ENCODE peak calls at places on chromosomes 1 and 21, in seven cellular contexts. H is heart right ventricle; Q is prostate gland; P is cardiac muscle cell; D is CD8-positive, alpha-beta T cell; G is GM23248; K is fibroblast of lung. B is an unnamed sample.

GRCh38 chr1:58724483-58724882 is 24.6 kb upstream of the MYSM1 start:
- DNase-seq in K (no peak), P (no peak), Q (no peak), D (no peak), G (no peak), H (no peak), B (no peak)

GRCh38 chr1:150999051-150999674 is 7.5 kb downstream of the MINDY1 start:
- DNase-seq in Q (no peak), G (peak), K (peak), H (no peak), P (peak), D (no peak), B (no peak)

GRCh38 chr1:62725255-62725654 is 37.1 kb upstream of the DOCK7 start:
- DNase-seq in D (no peak), H (no peak), K (peak), Q (no peak), G (peak), P (peak), B (no peak)

GRCh38 chr1:175364424-175365076 is 172.0 kb upstream of the KIAA0040 start:
- DNase-seq in Q (no peak), P (no peak), H (no peak), G (no peak), D (no peak), K (no peak), B (no peak)

GRCh38 chr1:203275656-203276272 is 29.6 kb upstream of the BTG2 start:
- DNase-seq in K (no peak), P (no peak), D (no peak), Q (no peak), G (no peak), H (no peak), B (no peak)

GRCh38 chr1:167184081-167184480 is 36.6 kb upstream of the POU2F1 start:
- DNase-seq in D (no peak), Q (no peak), G (no peak), K (no peak), P (no peak), H (no peak), B (no peak)

GRCh38 chr1:228871314-228872061 is 136.2 kb downstream of the RHOU start:
- DNase-seq in Q (no peak), H (no peak), D (no peak), K (no peak), G (no peak), P (no peak), B (peak)

GRCh38 chr1:9815150-9815549 is 8.6 kb downstream of the CLSTN1 start:
- DNase-seq in G (no peak), D (no peak), K (no peak), Q (no peak), H (no peak), P (no peak), B (no peak)

GRCh38 chr21:27776925-27777553 is 810.2 kb upstream of the ADAMTS5 start:
- DNase-seq in D (no peak), Q (no peak), P (peak), K (no peak), G (no peak), H (peak), B (no peak)

GRCh38 chr1:26535201-26535600 is 5.6 kb downstream of the RPS6KA1 start:
- DNase-seq in D (no peak), K (no peak), G (no peak), Q (no peak), P (no peak), H (no peak), B (peak)

GRCh38 chr1:1847501-1848289 is 43.2 kb downstream of the GNB1 start:
- DNase-seq in K (no peak), G (no peak), D (no peak), H (no peak), Q (no peak), P (no peak), B (no peak)

GRCh38 chr1:114510235-114511047 is 562 bp downstream of the TRIM33 start:
- DNase-seq in G (peak), Q (peak), K (peak), D (peak), P (peak), H (peak), B (peak)

GRCh38 chr1:117033149-117033548 is 27.0 kb upstream of the TTF2 start:
- DNase-seq in K (no peak), D (no peak), P (no peak), Q (no peak), G (no peak), H (no peak), B (no peak)

GRCh38 chr1:27603320-27603961 is 503 bp downstream of the AHDC1 start:
- DNase-seq in Q (peak), H (peak), P (no peak), K (no peak), G (peak), D (no peak), B (no peak)

GRCh38 chr1:35181790-35182455 is 11.0 kb downstream of the SFPQ start:
- DNase-seq in D (no peak), Q (no peak), G (no peak), K (no peak), P (no peak), H (no peak), B (no peak)

GRCh38 chr1:147225193-147225730 is at the start of gene FMO5:
- DNase-seq in P (peak), K (peak), G (peak), Q (peak), D (peak), H (peak), B (peak)

GRCh38 chr1:115337276-115337632 is 795 bp downstream of the NGF start:
- DNase-seq in G (peak), Q (no peak), P (no peak), K (no peak), D (no peak), H (no peak), B (no peak)

GRCh38 chr1:176136891-176137290 is 70.2 kb downstream of the COP1 start:
- DNase-seq in H (no peak), D (no peak), K (peak), G (no peak), P (peak), Q (no peak), B (no peak)

GRCh38 chr1:59595774-59596173 is 219.0 kb upstream of the HOOK1 start:
- DNase-seq in P (peak), Q (peak), K (peak), D (no peak), H (no peak), G (peak), B (no peak)

GRCh38 chr1:219757890-219758289 is 145.0 kb upstream of the ZC3H11B start:
- DNase-seq in H (peak), G (peak), Q (peak), D (no peak), P (peak), K (peak), B (no peak)

GRCh38 chr1:45477646-45478045 is 13.3 kb downstream of the TESK2 start:
- DNase-seq in H (no peak), P (no peak), K (no peak), G (no peak), Q (no peak), D (no peak), B (no peak)

GRCh38 chr1:15848143-15848928 is 829 bp downstream of the SPEN start:
- DNase-seq in D (peak), P (peak), G (peak), H (peak), K (peak), Q (peak), B (peak)

GRCh38 chr1:201637282-201638076 is 98.6 kb downstream of the NAV1 start:
- DNase-seq in Q (no peak), K (no peak), G (peak), D (no peak), P (peak), H (no peak), B (no peak)

GRCh38 chr1:183051546-183051945 is 28.3 kb downstream of the LAMC1 start:
- DNase-seq in K (no peak), G (no peak), D (no peak), H (no peak), P (no peak), Q (no peak), B (no peak)

GRCh38 chr1:15323989-15324866 is 77.2 kb downstream of the FHAD1 start:
- DNase-seq in K (no peak), D (no peak), Q (no peak), G (peak), H (no peak), P (no peak), B (no peak)

GRCh38 chr1:175665628-175666027 is 77.8 kb downstream of the TNR start:
- DNase-seq in D (no peak), G (no peak), K (no peak), P (no peak), Q (no peak), H (no peak), B (no peak)

GRCh38 chr1:43986712-43987111 is 4.7 kb upstream of the CCDC24 start:
- DNase-seq in K (no peak), H (no peak), G (peak), D (no peak), P (no peak), Q (no peak), B (peak)
- H3K27ac ChIP-seq in K (no peak), H (no peak), G (peak), D (no peak), P (no peak), Q (no peak), B (no peak)

GRCh38 chr1:84103197-84103992 is 40.7 kb upstream of the PRKACB start:
- DNase-seq in K (peak), D (no peak), H (no peak), P (peak), G (peak), Q (no peak), B (peak)
- H3K27ac ChIP-seq in K (no peak), D (no peak), H (peak), P (peak), G (peak), Q (no peak), B (no peak)

DNA sequence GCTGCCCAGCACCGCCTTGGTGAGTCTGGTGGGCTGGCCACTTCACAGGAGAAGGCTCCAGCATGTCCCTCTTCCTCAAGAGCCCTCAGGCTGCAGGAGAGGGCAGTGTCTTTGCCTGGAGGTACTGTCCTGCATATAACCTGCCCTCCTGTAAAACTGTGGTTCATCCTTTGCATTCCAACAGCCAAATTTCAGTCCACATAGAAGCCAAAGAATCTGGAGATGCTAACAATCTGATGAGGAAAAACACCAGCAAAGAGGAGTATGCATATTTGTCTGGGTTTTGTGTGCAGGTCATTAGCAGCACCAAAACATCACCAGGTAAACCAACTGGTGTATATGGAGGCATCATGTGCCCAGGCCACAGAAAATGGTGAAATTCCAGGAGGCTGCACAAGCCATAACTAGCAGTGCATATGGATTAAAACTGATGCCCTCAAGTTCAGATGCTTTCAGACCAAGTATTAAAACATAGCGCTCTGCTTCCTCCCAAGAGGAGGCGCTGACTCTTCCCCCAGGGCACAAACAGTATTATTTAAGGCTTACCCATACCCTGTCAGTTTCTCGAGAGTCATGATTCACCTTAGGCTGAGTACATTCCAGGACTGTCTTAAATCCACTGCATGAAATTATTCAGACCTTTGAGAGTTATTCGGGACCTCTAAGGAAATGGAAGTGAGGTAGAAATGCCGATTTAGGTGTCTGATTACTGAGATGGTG is 150.5 kb upstream of the COA6 start:
- DNase-seq in Q (no peak), K (peak), H (no peak), P (no peak), D (no peak), G (peak), B (no peak)
- H3K27ac ChIP-seq in Q (no peak), K (no peak), H (no peak), P (no peak), D (no peak), G (no peak), B (no peak)

GRCh38 chr1:235397733-235398132 is 30.5 kb downstream of the TBCE start:
- DNase-seq in Q (no peak), D (no peak), P (peak), K (peak), G (peak), H (no peak), B (no peak)

GRCh38 chr1:235391879-235392278 is 24.7 kb downstream of the TBCE start:
- DNase-seq in G (no peak), P (no peak), K (peak), Q (no peak), D (no peak), H (no peak), B (no peak)
- H3K27ac ChIP-seq in G (no peak), P (no peak), K (no peak), Q (no peak), D (no peak), H (no peak), B (no peak)

GRCh38 chr1:91717839-91718238 is 168.1 kb downstream of the TGFBR3 start:
- DNase-seq in H (no peak), D (no peak), K (no peak), G (no peak), Q (no peak), P (no peak), B (no peak)
- H3K27ac ChIP-seq in H (no peak), D (no peak), K (no peak), G (no peak), Q (no peak), P (no peak), B (no peak)